ENCODE peak calls at places on chromosomes 12 and 14, in six cellular contexts. F is HCT116, I is BJ, V is mesendoderm, E is Karpas-422, S is GM06990. O is an unnamed sample.

GRCh38 chr14:100746326-100746725 is 19.6 kb downstream of the DLK1 start:
- DNase-seq in I (no peak), V (no peak), S (no peak), F (no peak), E (no peak), O (no peak)

GRCh38 chr14:54589076-54589475 is 22.1 kb downstream of the SAMD4A start:
- DNase-seq in F (no peak), V (no peak), S (no peak), E (no peak), I (no peak), O (no peak)

GRCh38 chr12:70243510-70244331 is 488 bp downstream of the CNOT2 start:
- DNase-seq in I (no peak), E (peak; percentile 89), S (no peak), F (peak; percentile 13), V (peak; percentile 85), O (no peak)

GRCh38 chr12:43899574-43899973 is 63.7 kb downstream of the TMEM117 start:
- DNase-seq in S (no peak), E (no peak), I (no peak), V (no peak), F (no peak), O (no peak)

GRCh38 chr14:39467889-39468524 is 35.8 kb upstream of the FBXO33 start:
- DNase-seq in I (no peak), E (peak; percentile 80), V (peak; percentile 82), S (peak; percentile 24), F (peak; percentile 55), O (peak; percentile 7)

GRCh38 chr14:92880851-92881250 is 42.1 kb upstream of the CHGA start:
- DNase-seq in I (no peak), E (peak; percentile 50), V (peak; percentile 72), S (no peak), F (peak; percentile 22), O (no peak)

GRCh38 chr12:87274594-87275245 is 754.5 kb downstream of the C12orf50 start:
- DNase-seq in I (no peak), E (peak; percentile 58), V (peak; percentile 54), F (peak; percentile 19), S (no peak), O (no peak)

GRCh38 chr12:60209521-60209920 is 613.7 kb downstream of the SLC16A7 start:
- DNase-seq in S (no peak), V (no peak), E (no peak), I (no peak), F (no peak), O (no peak)

GRCh38 chr12:132593938-132594358 is 16.4 kb downstream of the LRCOL1 start:
- DNase-seq in E (peak; percentile 94), S (peak; percentile 48), I (peak; percentile 79), V (peak; percentile 94), F (peak; percentile 95), O (peak; percentile 63)

GRCh38 chr14:55913324-55914035 is 204.7 kb upstream of the PELI2 start:
- DNase-seq in E (no peak), I (no peak), V (no peak), S (no peak), F (no peak), O (no peak)

GRCh38 chr12:93199831-93200236 is 177.9 kb upstream of the NUDT4 start:
- DNase-seq in S (no peak), E (no peak), I (no peak), V (peak; percentile 21), F (no peak), O (no peak)

GRCh38 chr12:93202688-93203087 is 175.0 kb upstream of the NUDT4 start:
- DNase-seq in S (no peak), F (no peak), E (no peak), I (no peak), V (no peak), O (no peak)

GRCh38 chr12:93201990-93202389 is 175.7 kb upstream of the NUDT4 start:
- DNase-seq in F (no peak), V (no peak), S (no peak), E (no peak), I (no peak), O (no peak)

GRCh38 chr12:93198086-93198485 is 179.6 kb upstream of the NUDT4 start:
- DNase-seq in I (peak; percentile 77), V (no peak), E (no peak), F (peak; percentile 60), S (no peak), O (peak; percentile 5)

DNA sequence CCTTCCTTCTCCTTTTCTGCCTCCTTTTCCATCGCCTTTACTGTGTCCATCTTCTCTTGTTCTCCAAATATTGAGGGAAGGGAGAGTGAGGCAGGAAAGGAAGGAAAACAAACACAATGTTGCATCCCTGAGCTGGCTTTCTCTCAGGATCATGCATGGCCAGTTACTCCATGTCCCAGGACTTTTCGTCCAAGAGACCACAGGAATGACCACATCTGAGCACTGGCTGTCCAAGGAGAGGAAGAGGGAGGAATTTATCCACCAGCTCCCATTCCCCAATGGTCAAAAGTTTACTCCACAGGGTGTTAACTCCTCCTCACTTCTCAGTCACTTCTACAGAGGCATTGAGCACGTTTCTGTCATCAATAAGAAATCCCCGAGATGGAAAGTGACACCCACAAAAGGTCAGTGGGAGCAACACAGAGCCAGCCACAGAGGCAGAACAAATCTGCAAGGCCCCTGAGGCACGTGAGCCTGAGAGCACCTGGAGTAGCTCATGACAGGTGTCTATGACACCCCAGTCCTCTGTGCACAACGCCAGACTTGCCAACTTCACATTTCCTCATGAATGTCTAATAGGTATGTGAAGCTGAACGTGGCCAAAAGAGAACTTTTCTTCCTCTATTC is 177.3 kb upstream of the NUDT4 start:
- DNase-seq in I (no peak), F (no peak), V (no peak), S (peak; percentile 8), E (no peak), O (no peak)
- H3K4me3 ChIP-seq in I (no peak overlapping the region), F (no peak overlapping the region), V (no peak overlapping the region), S (no peak overlapping the region), E (no peak overlapping the region), O (no peak overlapping the region)

GRCh38 chr12:94870511-94870910 is 133.0 kb downstream of the NDUFA12 start:
- DNase-seq in S (no peak), I (no peak), F (no peak), V (no peak), E (no peak), O (no peak)
- H3K27me3 ChIP-seq in S (no peaks in the 10 kb centered on the region), I (peaks cover 28% of the 10 kb centered on the region), F (no peaks in the 10 kb centered on the region), V (peaks cover 34% of the 10 kb centered on the region), E (no peaks in the 10 kb centered on the region), O (peaks cover 39% of the 10 kb centered on the region)

DNA sequence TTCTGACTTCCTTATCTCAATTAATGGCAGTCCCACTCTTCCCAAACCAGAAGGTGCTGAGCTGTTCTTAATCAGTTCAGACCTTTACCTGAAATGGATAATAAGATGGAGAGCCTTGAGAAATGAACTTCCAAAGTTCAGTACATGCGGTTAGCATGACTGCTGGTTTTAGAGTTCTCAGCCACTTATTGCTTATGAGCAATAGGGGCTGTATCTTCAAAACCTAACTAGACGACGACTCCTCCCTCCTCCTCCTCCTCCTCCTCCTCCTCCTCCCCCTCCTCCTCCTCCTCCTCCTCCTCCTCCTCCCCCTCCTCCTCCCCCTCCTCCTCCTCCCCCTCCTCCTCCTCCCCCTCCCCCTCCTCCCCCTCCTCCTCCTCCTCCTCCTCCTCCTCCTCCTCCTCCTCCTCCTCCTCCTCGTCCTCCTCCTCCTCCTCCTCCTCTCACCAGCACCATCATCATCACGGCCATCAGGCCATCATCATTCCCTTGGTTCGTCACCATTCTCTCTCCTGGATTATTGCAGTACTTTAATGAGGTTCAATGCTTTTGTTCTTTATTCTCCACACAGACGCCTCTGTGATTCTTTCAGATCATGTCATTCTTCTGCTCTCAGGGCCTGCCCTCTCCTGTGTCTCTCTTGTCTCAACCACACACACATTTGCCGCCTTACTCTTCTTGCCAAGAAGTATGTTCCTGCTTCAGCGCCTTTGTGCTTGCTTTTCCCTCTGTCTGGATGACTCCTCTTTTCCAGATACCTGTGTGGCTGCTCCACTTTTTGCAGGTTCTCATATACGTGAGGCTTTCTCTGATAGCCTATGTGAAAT is 2.7 kb downstream of the PCNX1 start:
- DNase-seq in S (no peak), V (peak; percentile 19), I (no peak), F (no peak), E (peak; percentile 46), O (no peak)
- H3K4me3 ChIP-seq in S (peak overlapping the region; percentile 90), V (no peak overlapping the region), I (peak overlapping the region; percentile 91), F (peak overlapping the region; percentile 61), E (no peak overlapping the region), O (no peak overlapping the region)

GRCh38 chr12:26044592-26044991 is 80.2 kb downstream of the BHLHE41 start:
- DNase-seq in S (no peak), I (no peak), V (no peak), E (no peak), F (no peak), O (no peak)

GRCh38 chr12:26046203-26046602 is 78.6 kb downstream of the BHLHE41 start:
- DNase-seq in I (no peak), F (no peak), S (no peak), E (no peak), V (no peak), O (no peak)

GRCh38 chr12:26047401-26048226 is 77.2 kb downstream of the BHLHE41 start:
- DNase-seq in F (no peak), I (no peak), V (peak; percentile 85), E (no peak), S (no peak), O (no peak)

GRCh38 chr12:26044007-26044394 is 80.8 kb downstream of the BHLHE41 start:
- DNase-seq in S (no peak), F (no peak), V (no peak), E (no peak), I (no peak), O (no peak)

GRCh38 chr12:26046886-26047285 is 78.0 kb downstream of the BHLHE41 start:
- DNase-seq in I (no peak), V (no peak), F (no peak), E (no peak), S (no peak), O (no peak)
- H3K27me3 ChIP-seq in I (no peaks in the 10 kb centered on the region), V (no peaks in the 10 kb centered on the region), F (no peaks in the 10 kb centered on the region), E (no peaks in the 10 kb centered on the region), S (no peaks in the 10 kb centered on the region), O (no peaks in the 10 kb centered on the region)

DNA sequence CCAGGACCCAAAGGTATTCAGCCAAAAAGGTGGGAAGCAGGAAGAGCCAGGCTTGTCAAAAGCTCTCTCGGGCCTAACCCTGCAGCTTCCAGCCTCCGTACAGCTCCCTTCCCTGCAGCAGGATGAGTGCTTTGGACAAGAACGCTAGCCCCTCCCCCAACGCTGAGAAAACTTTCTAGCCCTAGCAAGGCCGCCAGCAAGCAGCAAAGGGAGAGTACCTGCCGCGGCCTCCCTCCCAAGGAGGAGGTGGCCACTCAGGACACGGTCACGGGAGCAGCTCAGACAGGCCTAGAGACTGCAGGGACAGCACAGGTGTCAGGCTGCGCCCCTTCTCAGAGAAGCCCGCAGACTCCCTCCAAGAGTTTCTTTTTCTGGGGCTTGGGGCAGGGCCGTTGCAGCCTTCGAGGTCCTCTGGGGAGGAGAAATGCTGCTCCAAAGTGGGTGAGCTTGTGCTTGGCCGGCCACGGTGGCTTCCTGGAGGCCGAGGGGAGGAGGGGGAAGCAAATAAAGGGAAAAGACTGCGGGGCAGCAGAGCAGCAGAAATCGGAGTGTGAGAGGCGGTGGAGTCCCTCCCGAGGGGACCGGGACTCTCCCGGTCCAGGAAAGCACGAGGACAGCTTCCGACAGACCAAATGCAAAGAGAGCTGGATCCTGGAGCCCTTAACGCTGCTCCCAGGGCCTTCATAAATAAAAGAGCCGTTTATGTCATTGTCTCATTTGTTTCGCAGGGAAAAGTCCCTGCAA is 4.0 kb upstream of the PNMA1 start:
- DNase-seq in F (no peak), S (no peak), E (no peak), V (peak; percentile 83), I (no peak), O (no peak)
- H3K4me3 ChIP-seq in F (no peak overlapping the region), S (no peak overlapping the region), E (no peak overlapping the region), V (no peak overlapping the region), I (no peak overlapping the region), O (no peak overlapping the region)

GRCh38 chr12:55663391-55663790 is 26.7 kb downstream of the OR10P1 start:
- DNase-seq in S (no peak), I (no peak), F (no peak), V (no peak), E (no peak), O (no peak)
- H3K27me3 ChIP-seq in S (no peaks in the 10 kb centered on the region), I (peaks cover 2% of the 10 kb centered on the region), F (no peaks in the 10 kb centered on the region), V (no peaks in the 10 kb centered on the region), E (no peaks in the 10 kb centered on the region), O (peaks cover 4% of the 10 kb centered on the region)